ENCODE peak calls at places on chromosomes 13 and 19, in ten cellular contexts. B, R, Q, L, U, F, S, H, T and P are unnamed samples. For H3K9me3, the result is how much of the 10 kb centered on the place peaks cover.

GRCh38 chr19:16978156-16978555 is 48.5 kb downstream of the CPAMD8 start:
- DNase-seq in T (no peak), S (no peak), L (no peak), F (no peak), H (no peak), U (no peak), Q (no peak), R (no peak), B (no peak), P (no peak)

GRCh38 chr19:20244356-20244755 is 77.3 kb downstream of the ZNF486 start:
- DNase-seq in S (no peak), F (no peak), R (no peak), Q (no peak), U (no peak), L (no peak), B (no peak), H (no peak), T (no peak), P (no peak)

GRCh38 chr19:53908106-53908932 is 759 bp upstream of the CACNG7 start:
- DNase-seq in T (peak), U (peak), H (peak), B (peak), S (peak), L (peak), Q (no peak), R (no peak), F (no peak), P (peak)

GRCh38 chr13:66430266-66430665 is 799.9 kb downstream of the PCDH9 start:
- DNase-seq in F (no peak), T (no peak), B (no peak), Q (no peak), R (no peak), L (no peak), H (no peak), S (no peak), U (no peak), P (no peak)

GRCh38 chr19:53082929-53083328 is 20.3 kb downstream of the ZNF160 start:
- DNase-seq in S (no peak), H (no peak), Q (no peak), T (no peak), B (no peak), L (no peak), U (no peak), R (no peak), F (no peak), P (no peak)

GRCh38 chr13:112873851-112874750 is 94.9 kb upstream of the MCF2L start:
- DNase-seq in L (peak), Q (peak), U (peak), T (peak), R (peak), H (no peak), S (peak), F (peak), B (peak), P (peak)

GRCh38 chr13:111007209-111007608 is 92.3 kb upstream of the ANKRD10 start:
- DNase-seq in H (no peak), L (no peak), S (no peak), T (no peak), R (no peak), B (no peak), F (no peak), U (no peak), Q (no peak), P (no peak)

GRCh38 chr13:80133631-80134083 is 207.3 kb downstream of the SPRY2 start:
- DNase-seq in F (no peak), U (no peak), B (no peak), T (no peak), S (no peak), L (no peak), H (no peak), Q (no peak), R (no peak), P (no peak)

GRCh38 chr13:51995677-51996551 is 15.3 kb downstream of the ATP7B start:
- DNase-seq in S (no peak), H (no peak), L (no peak), T (no peak), U (peak), B (no peak), R (peak), Q (no peak), F (peak), P (peak)

GRCh38 chr13:113916330-113916815 is 52.5 kb upstream of the GAS6 start:
- DNase-seq in B (no peak), H (no peak), S (no peak), U (no peak), Q (no peak), F (no peak), T (no peak), L (no peak), R (no peak), P (no peak)

GRCh38 chr19:33465834-33466233 is 55.8 kb downstream of the PEPD start:
- DNase-seq in S (no peak), F (no peak), R (no peak), T (no peak), B (no peak), U (no peak), Q (no peak), H (no peak), L (no peak), P (no peak)

GRCh38 chr13:22761709-22762108 is 419.1 kb upstream of the SGCG start:
- DNase-seq in H (no peak), U (no peak), Q (no peak), R (no peak), B (no peak), T (no peak), F (no peak), L (no peak), S (no peak), P (no peak)

GRCh38 chr13:98216135-98216565 is 39.1 kb upstream of the RNF113B start:
- DNase-seq in B (no peak), U (no peak), Q (peak), H (no peak), F (peak), S (peak), R (peak), T (peak), L (peak), P (peak)

DNA sequence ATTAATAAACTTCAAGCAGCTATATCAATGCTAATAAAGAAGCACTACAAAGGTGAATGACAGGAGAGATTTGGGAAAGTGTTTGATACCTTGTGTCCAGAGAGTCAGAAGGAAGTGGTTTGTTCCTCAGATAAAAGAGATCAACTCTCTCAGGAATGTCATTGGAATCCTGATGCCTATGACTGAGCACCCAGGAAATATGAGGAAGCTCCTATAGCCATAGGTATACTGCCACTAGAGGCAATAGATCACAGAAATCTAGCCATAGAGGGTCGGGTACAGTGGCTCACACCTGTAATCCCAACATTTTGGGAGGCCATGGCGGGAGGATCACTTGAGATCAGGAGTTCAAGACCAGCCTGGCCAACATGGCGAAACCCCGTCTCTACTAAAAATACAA is 612.6 kb downstream of the DACH1 start:
- DNase-seq in S (no peak), F (no peak), U (peak), R (no peak), H (no peak), B (no peak), T (no peak), Q (no peak), L (no peak), P (no peak)
- H3K4me3 ChIP-seq in S (no peak), F (no peak), U (no peak), R (no peak), H (no peak), B (no peak), T (no peak), Q (no peak), L (no peak), P (no peak)

GRCh38 chr19:15727724-15728123 is at the start of gene OR10H2:
- DNase-seq in Q (no peak), T (no peak), F (no peak), U (no peak), H (no peak), R (no peak), S (no peak), L (no peak), B (no peak), P (no peak)
- H3K9me3 ChIP-seq in Q (under half), T (under half), F (under half), U (under half), H (under half), R (under half), S (under half), L (under half), B (under half), P (under half)

DNA sequence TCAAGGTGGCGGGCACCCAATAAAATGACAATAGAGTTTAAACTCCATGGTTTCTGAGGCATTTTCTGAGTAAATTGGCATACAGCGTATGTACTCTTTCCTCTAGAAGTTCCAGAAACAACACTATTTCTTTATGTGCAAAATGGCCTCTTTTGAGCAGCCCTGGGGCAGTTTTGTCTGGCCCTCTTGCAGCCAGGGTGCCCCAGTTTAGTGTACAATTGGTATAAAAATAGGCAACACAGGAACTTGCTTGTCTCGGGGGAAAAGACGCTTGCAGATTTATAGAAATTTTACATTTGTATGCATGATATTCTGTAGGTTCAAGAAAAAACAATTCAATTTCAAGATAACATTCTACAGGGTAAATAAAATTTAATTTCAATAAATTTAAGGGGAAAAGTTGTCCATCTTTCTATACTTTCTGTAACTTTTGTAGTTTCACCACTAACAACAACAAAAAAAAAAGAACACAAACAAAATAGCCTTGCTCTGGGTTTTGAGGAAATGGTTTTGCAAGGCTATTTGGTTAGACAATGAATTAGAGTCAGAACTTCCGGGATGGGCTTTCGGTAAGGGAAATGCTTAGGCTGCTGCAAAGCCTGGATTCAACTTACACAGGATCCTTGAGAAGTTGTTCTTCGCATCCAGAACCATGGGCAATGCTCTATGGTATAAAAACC is 45.3 kb downstream of the LRCH1 start:
- DNase-seq in R (no peak), U (no peak), F (no peak), Q (no peak), T (no peak), B (no peak), S (no peak), H (no peak), L (no peak), P (no peak)
- H3K4me3 ChIP-seq in R (no peak), U (no peak), F (peak), Q (no peak), T (no peak), B (no peak), S (no peak), H (no peak), L (no peak), P (no peak)

GRCh38 chr19:36748431-36749275 is 24.0 kb downstream of the ZNF850 start:
- DNase-seq in Q (no peak), S (no peak), F (no peak), R (no peak), B (no peak), L (no peak), U (no peak), H (no peak), T (no peak), P (no peak)

GRCh38 chr19:36750066-36750691 is 22.4 kb downstream of the ZNF850 start:
- DNase-seq in R (no peak), T (no peak), L (no peak), Q (no peak), H (no peak), S (no peak), F (no peak), B (no peak), U (no peak), P (no peak)

GRCh38 chr19:36747750-36748149 is 24.9 kb downstream of the ZNF850 start:
- DNase-seq in B (no peak), U (no peak), S (no peak), H (no peak), T (no peak), R (no peak), F (no peak), Q (no peak), L (no peak), P (no peak)

GRCh38 chr19:36745870-36746269 is 26.7 kb downstream of the ZNF850 start:
- DNase-seq in H (no peak), U (no peak), Q (no peak), S (no peak), T (no peak), F (no peak), R (no peak), L (no peak), B (no peak), P (no peak)
- H3K9me3 ChIP-seq in H (half or more), U (half or more), Q (half or more), S (half or more), T (under half), F (half or more), R (half or more), L (half or more), B (half or more), P (under half)

GRCh38 chr13:67736646-67737420 is 506.7 kb upstream of the PCDH9 start:
- DNase-seq in S (peak), H (no peak), U (peak), T (peak), R (no peak), B (no peak), L (no peak), Q (no peak), F (no peak), P (peak)
- H3K4me3 ChIP-seq in S (no peak), H (no peak), U (no peak), T (no peak), R (no peak), B (no peak), L (no peak), Q (no peak), F (no peak), P (no peak)

DNA sequence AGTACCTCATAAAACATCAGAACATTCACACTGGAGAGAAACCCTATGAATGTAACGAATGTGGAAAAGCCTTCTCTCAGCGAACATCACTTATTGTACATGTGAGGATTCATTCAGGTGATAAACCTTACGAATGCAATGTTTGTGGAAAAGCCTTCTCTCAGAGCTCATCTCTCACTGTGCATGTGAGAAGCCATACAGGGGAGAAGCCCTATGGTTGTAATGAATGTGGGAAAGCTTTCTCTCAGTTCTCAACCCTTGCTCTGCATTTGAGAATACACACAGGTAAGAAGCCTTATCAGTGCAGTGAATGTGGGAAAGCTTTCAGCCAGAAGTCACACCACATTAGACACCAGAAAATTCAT is 22.0 kb downstream of the ZNF146 start:
- DNase-seq in R (no peak), H (no peak), T (no peak), Q (no peak), B (no peak), F (no peak), U (no peak), L (no peak), S (no peak), P (no peak)
- H3K9me3 ChIP-seq in R (under half), H (half or more), T (under half), Q (under half), B (half or more), F (under half), U (under half), L (half or more), S (half or more), P (under half)

GRCh38 chr13:37870895-37871550 is 1.5 kb upstream of the TRPC4 start:
- DNase-seq in T (no peak), B (no peak), Q (no peak), L (peak), S (no peak), U (peak), F (no peak), R (no peak), H (no peak), P (peak)
- H3K4me3 ChIP-seq in T (no peak), B (no peak), Q (no peak), L (peak), S (no peak), U (peak), F (peak), R (no peak), H (no peak), P (peak)